ENCODE peak calls at places on chromosomes 13 and 19, in six cellular contexts. One of them, this sample, is unnamed.

GRCh38 chr13:25732146-25732865 is 319.5 kb downstream of the SHISA2 start:
- DNase-seq in endothelial cell of umbilical vein: no peak
- DNase-seq in A549: no peak
- DNase-seq in HepG2: no peak
- DNase-seq in K562: no peak
- DNase-seq in GM12878: no peak
- DNase-seq in this sample: no peak

GRCh38 chr19:58183822-58184215 is 958 bp downstream of the ZNF274 start:
- DNase-seq in endothelial cell of umbilical vein: no peak
- DNase-seq in A549: no peak
- DNase-seq in HepG2: no peak
- DNase-seq in K562: no peak
- DNase-seq in GM12878: no peak
- DNase-seq in this sample: no peak

GRCh38 chr13:103640617-103641016 is 574.4 kb upstream of the SLC10A2 start:
- DNase-seq in endothelial cell of umbilical vein: no peak
- DNase-seq in A549: no peak
- DNase-seq in HepG2: no peak
- DNase-seq in K562: no peak
- DNase-seq in GM12878: no peak
- DNase-seq in this sample: no peak

GRCh38 chr13:68714292-68714691 is 1393.3 kb upstream of the ATXN8OS start:
- DNase-seq in endothelial cell of umbilical vein: no peak
- DNase-seq in A549: no peak
- DNase-seq in HepG2: no peak
- DNase-seq in K562: no peak
- DNase-seq in GM12878: no peak
- DNase-seq in this sample: no peak

GRCh38 chr19:22619371-22619770 is 14.8 kb upstream of the ZNF492 start:
- DNase-seq in endothelial cell of umbilical vein: no peak
- DNase-seq in A549: no peak
- DNase-seq in HepG2: no peak
- DNase-seq in K562: no peak
- DNase-seq in GM12878: no peak
- DNase-seq in this sample: no peak

GRCh38 chr13:48560657-48561337 is 27.9 kb upstream of the RCBTB2 start:
- DNase-seq in endothelial cell of umbilical vein: no peak
- DNase-seq in A549: no peak
- DNase-seq in HepG2: no peak
- DNase-seq in K562: no peak
- DNase-seq in GM12878: no peak
- DNase-seq in this sample: no peak

GRCh38 chr19:17294051-17294891 is 9.0 kb downstream of the ABHD8 start:
- DNase-seq in endothelial cell of umbilical vein: no peak
- DNase-seq in A549: peak
- DNase-seq in HepG2: no peak
- DNase-seq in K562: peak
- DNase-seq in GM12878: no peak
- DNase-seq in this sample: peak

GRCh38 chr19:52415711-52416110 is 13.2 kb upstream of the ZNF534 start:
- DNase-seq in endothelial cell of umbilical vein: no peak
- DNase-seq in A549: no peak
- DNase-seq in HepG2: no peak
- DNase-seq in K562: no peak
- DNase-seq in GM12878: no peak
- DNase-seq in this sample: no peak

GRCh38 chr19:5048091-5048726 is 79.3 kb downstream of the KDM4B start:
- DNase-seq in endothelial cell of umbilical vein: peak
- DNase-seq in A549: peak
- DNase-seq in HepG2: peak
- DNase-seq in K562: peak
- DNase-seq in GM12878: no peak
- DNase-seq in this sample: peak

GRCh38 chr19:28705008-28705407 is 507.9 kb downstream of the UQCRFS1 start:
- DNase-seq in endothelial cell of umbilical vein: no peak
- DNase-seq in A549: peak
- DNase-seq in HepG2: peak
- DNase-seq in K562: peak
- DNase-seq in GM12878: no peak
- DNase-seq in this sample: no peak

GRCh38 chr13:20825476-20825875 is 51.7 kb upstream of the EEF1AKMT1 start:
- DNase-seq in endothelial cell of umbilical vein: peak
- DNase-seq in A549: no peak
- DNase-seq in HepG2: no peak
- DNase-seq in K562: no peak
- DNase-seq in GM12878: no peak
- DNase-seq in this sample: no peak

GRCh38 chr19:3970808-3971598 is at the start of gene DAPK3:
- DNase-seq in endothelial cell of umbilical vein: peak
- DNase-seq in A549: peak
- DNase-seq in HepG2: peak
- DNase-seq in K562: peak
- DNase-seq in GM12878: peak
- DNase-seq in this sample: peak

GRCh38 chr13:90105881-90106496 is 1241.5 kb upstream of the MIR17HG start:
- DNase-seq in endothelial cell of umbilical vein: no peak
- DNase-seq in A549: no peak
- DNase-seq in HepG2: no peak
- DNase-seq in K562: no peak
- DNase-seq in GM12878: no peak
- DNase-seq in this sample: no peak

GRCh38 chr19:8609210-8610040 is 1.1 kb downstream of the ADAMTS10 start:
- DNase-seq in endothelial cell of umbilical vein: peak
- DNase-seq in A549: peak
- DNase-seq in HepG2: peak
- DNase-seq in K562: peak
- DNase-seq in GM12878: no peak
- DNase-seq in this sample: peak

GRCh38 chr19:54464624-54465266 is 1.2 kb upstream of the LENG9 start:
- DNase-seq in endothelial cell of umbilical vein: peak
- DNase-seq in A549: peak
- DNase-seq in HepG2: peak
- DNase-seq in K562: peak
- DNase-seq in GM12878: no peak
- DNase-seq in this sample: peak

GRCh38 chr19:20367811-20368294 is 197.7 kb downstream of the ZNF737 start:
- DNase-seq in endothelial cell of umbilical vein: no peak
- DNase-seq in A549: no peak
- DNase-seq in HepG2: no peak
- DNase-seq in K562: no peak
- DNase-seq in GM12878: no peak
- DNase-seq in this sample: no peak

GRCh38 chr13:41675306-41675705 is 218.0 kb downstream of the RGCC start:
- DNase-seq in endothelial cell of umbilical vein: peak
- DNase-seq in A549: no peak
- DNase-seq in HepG2: no peak
- DNase-seq in K562: no peak
- DNase-seq in GM12878: no peak
- DNase-seq in this sample: no peak

GRCh38 chr13:23928985-23929384 is 31.7 kb upstream of the C1QTNF9B start:
- DNase-seq in endothelial cell of umbilical vein: peak
- DNase-seq in A549: peak
- DNase-seq in HepG2: no peak
- DNase-seq in K562: no peak
- DNase-seq in GM12878: no peak
- DNase-seq in this sample: no peak

GRCh38 chr13:104416973-104417372 is 1350.8 kb upstream of the SLC10A2 start:
- DNase-seq in endothelial cell of umbilical vein: no peak
- DNase-seq in A549: no peak
- DNase-seq in HepG2: no peak
- DNase-seq in K562: no peak
- DNase-seq in GM12878: no peak
- DNase-seq in this sample: no peak

GRCh38 chr13:21328201-21328600 is 130.9 kb downstream of the ZDHHC20 start:
- DNase-seq in endothelial cell of umbilical vein: no peak
- DNase-seq in A549: no peak
- DNase-seq in HepG2: no peak
- DNase-seq in K562: no peak
- DNase-seq in GM12878: no peak
- DNase-seq in this sample: no peak

GRCh38 chr19:43525836-43526771 is 897 bp downstream of the ETHE1 start:
- DNase-seq in endothelial cell of umbilical vein: peak
- DNase-seq in A549: no peak
- DNase-seq in HepG2: no peak
- DNase-seq in K562: peak
- DNase-seq in GM12878: no peak
- DNase-seq in this sample: peak

GRCh38 chr13:70527553-70527952 is 419.3 kb upstream of the KLHL1 start:
- DNase-seq in endothelial cell of umbilical vein: no peak
- DNase-seq in A549: no peak
- DNase-seq in HepG2: no peak
- DNase-seq in K562: no peak
- DNase-seq in GM12878: no peak
- DNase-seq in this sample: no peak

GRCh38 chr13:30679483-30680330 is 55.6 kb upstream of the ALOX5AP start:
- DNase-seq in endothelial cell of umbilical vein: peak
- DNase-seq in A549: peak
- DNase-seq in HepG2: peak
- DNase-seq in K562: no peak
- DNase-seq in GM12878: no peak
- DNase-seq in this sample: peak

GRCh38 chr13:54536112-54536511 is 1507.5 kb downstream of the OLFM4 start:
- DNase-seq in endothelial cell of umbilical vein: no peak
- DNase-seq in A549: no peak
- DNase-seq in HepG2: no peak
- DNase-seq in K562: no peak
- DNase-seq in GM12878: no peak
- DNase-seq in this sample: peak

GRCh38 chr13:94917814-94918213 is 205.5 kb upstream of the SOX21 start:
- DNase-seq in endothelial cell of umbilical vein: peak
- DNase-seq in A549: no peak
- DNase-seq in HepG2: no peak
- DNase-seq in K562: no peak
- DNase-seq in GM12878: no peak
- DNase-seq in this sample: peak

GRCh38 chr13:20703785-20704458 is 423 bp downstream of the IL17D start:
- DNase-seq in endothelial cell of umbilical vein: peak
- DNase-seq in A549: peak
- DNase-seq in HepG2: peak
- DNase-seq in K562: peak
- DNase-seq in GM12878: peak
- DNase-seq in this sample: peak

GRCh38 chr13:49693191-49693733 is 2.0 kb upstream of the EBPL start:
- DNase-seq in endothelial cell of umbilical vein: peak
- DNase-seq in A549: no peak
- DNase-seq in HepG2: no peak
- DNase-seq in K562: no peak
- DNase-seq in GM12878: no peak
- DNase-seq in this sample: no peak

GRCh38 chr13:46595136-46595917 is 42.4 kb downstream of the LRCH1 start:
- DNase-seq in endothelial cell of umbilical vein: peak
- DNase-seq in A549: no peak
- DNase-seq in HepG2: no peak
- DNase-seq in K562: no peak
- DNase-seq in GM12878: no peak
- DNase-seq in this sample: peak

GRCh38 chr19:42254083-42254849 is 662 bp downstream of the ERF start:
- DNase-seq in endothelial cell of umbilical vein: peak
- DNase-seq in A549: peak
- DNase-seq in HepG2: peak
- DNase-seq in K562: peak
- DNase-seq in GM12878: no peak
- DNase-seq in this sample: peak

GRCh38 chr19:6734096-6734696 is 3.2 kb downstream of the GPR108 start:
- DNase-seq in endothelial cell of umbilical vein: peak
- DNase-seq in A549: no peak
- DNase-seq in HepG2: no peak
- DNase-seq in K562: no peak
- DNase-seq in GM12878: no peak
- DNase-seq in this sample: no peak

GRCh38 chr13:73075546-73075945 is 16.7 kb downstream of the KLF5 start:
- DNase-seq in endothelial cell of umbilical vein: no peak
- DNase-seq in A549: no peak
- DNase-seq in HepG2: no peak
- DNase-seq in K562: no peak
- DNase-seq in GM12878: no peak
- DNase-seq in this sample: no peak

GRCh38 chr13:110559986-110560385 is 1.5 kb downstream of the RAB20 start:
- DNase-seq in endothelial cell of umbilical vein: no peak
- DNase-seq in A549: no peak
- DNase-seq in HepG2: no peak
- DNase-seq in K562: no peak
- DNase-seq in GM12878: no peak
- DNase-seq in this sample: no peak

GRCh38 chr13:110561335-110562033 is at the start of gene RAB20:
- DNase-seq in endothelial cell of umbilical vein: peak
- DNase-seq in A549: peak
- DNase-seq in HepG2: peak
- DNase-seq in K562: peak
- DNase-seq in GM12878: no peak
- DNase-seq in this sample: peak

GRCh38 chr13:110562696-110563462 is 1.4 kb upstream of the RAB20 start:
- DNase-seq in endothelial cell of umbilical vein: no peak
- DNase-seq in A549: no peak
- DNase-seq in HepG2: peak
- DNase-seq in K562: no peak
- DNase-seq in GM12878: no peak
- DNase-seq in this sample: no peak

GRCh38 chr13:110559429-110559943 is 2.0 kb downstream of the RAB20 start:
- DNase-seq in endothelial cell of umbilical vein: no peak
- DNase-seq in A549: no peak
- DNase-seq in HepG2: no peak
- DNase-seq in K562: no peak
- DNase-seq in GM12878: no peak
- DNase-seq in this sample: no peak

GRCh38 chr13:110560606-110561334 is 752 bp downstream of the RAB20 start:
- DNase-seq in endothelial cell of umbilical vein: peak
- DNase-seq in A549: no peak
- DNase-seq in HepG2: peak
- DNase-seq in K562: no peak
- DNase-seq in GM12878: no peak
- DNase-seq in this sample: peak
- TF ChIP-seq MYC in endothelial cell of umbilical vein: no peak
- TF ChIP-seq MYC in A549: no peak
- TF ChIP-seq MYC in HepG2: no peak
- TF ChIP-seq MYC in K562: no peak
- TF ChIP-seq MYC in GM12878: no peak
- TF ChIP-seq MYC in this sample: no peak

GRCh38 chr19:1512671-1513491 is at the start of gene ADAMTSL5:
- DNase-seq in endothelial cell of umbilical vein: no peak
- DNase-seq in A549: peak
- DNase-seq in HepG2: peak
- DNase-seq in K562: peak
- DNase-seq in GM12878: no peak
- DNase-seq in this sample: peak
- TF ChIP-seq CTCF in endothelial cell of umbilical vein: no peak
- TF ChIP-seq CTCF in A549: peak
- TF ChIP-seq CTCF in HepG2: peak
- TF ChIP-seq CTCF in K562: peak
- TF ChIP-seq CTCF in GM12878: no peak
- TF ChIP-seq CTCF in this sample: no peak

GRCh38 chr19:30450101-30450500 is 77.9 kb downstream of the ZNF536 start:
- DNase-seq in endothelial cell of umbilical vein: no peak
- DNase-seq in A549: no peak
- DNase-seq in HepG2: no peak
- DNase-seq in K562: no peak
- DNase-seq in GM12878: no peak
- DNase-seq in this sample: no peak
- TF ChIP-seq MAX in endothelial cell of umbilical vein: no peak
- TF ChIP-seq MAX in A549: no peak
- TF ChIP-seq MAX in HepG2: no peak
- TF ChIP-seq MAX in K562: no peak
- TF ChIP-seq MAX in GM12878: no peak
- TF ChIP-seq MAX in this sample: no peak

GRCh38 chr19:15714638-15715037 is 13.2 kb upstream of the OR10H2 start:
- DNase-seq in endothelial cell of umbilical vein: no peak
- DNase-seq in A549: no peak
- DNase-seq in HepG2: no peak
- DNase-seq in K562: no peak
- DNase-seq in GM12878: no peak
- DNase-seq in this sample: no peak
- TF ChIP-seq MYC in endothelial cell of umbilical vein: no peak
- TF ChIP-seq MYC in A549: no peak
- TF ChIP-seq MYC in HepG2: no peak
- TF ChIP-seq MYC in K562: no peak
- TF ChIP-seq MYC in GM12878: no peak
- TF ChIP-seq MYC in this sample: no peak